ENCODE peak calls at places on chromosomes 3 and 15, in seven cellular contexts. L, J, G, I, B, H and A are unnamed samples.

GRCh38 chr3:99865321-99865720 is 47.7 kb downstream of the CMSS1 start:
- DNase-seq in L (no peak), J (no peak), G (no peak), I (no peak), B (peak; percentile 94), H (no peak), A (no peak)

GRCh38 chr15:53665930-53666329 is 93.5 kb downstream of the WDR72 start:
- DNase-seq in L (no peak), J (no peak), G (no peak), I (no peak), B (no peak), H (no peak), A (no peak)

GRCh38 chr15:34318277-34319079 is 19.1 kb downstream of the SLC12A6 start:
- DNase-seq in L (peak; percentile 32), J (no peak), G (no peak), I (peak; percentile 64), B (peak; percentile 67), H (no peak), A (no peak)

GRCh38 chr3:71776543-71776942 is 8.4 kb downstream of the PROK2 start:
- DNase-seq in L (no peak), J (no peak), G (no peak), I (no peak), B (no peak), H (no peak), A (no peak)

GRCh38 chr15:69468241-69469121 is 15.9 kb downstream of the RPLP1 start:
- DNase-seq in L (no peak), J (peak; percentile 82), G (peak; percentile 68), I (no peak), B (peak; percentile 43), H (no peak), A (no peak)

GRCh38 chr15:42401544-42402478 is 42.5 kb downstream of the CAPN3 start:
- DNase-seq in L (no peak), J (no peak), G (no peak), I (no peak), B (no peak), H (no peak), A (no peak)

GRCh38 chr15:101198820-101199219 is 53.0 kb downstream of the CHSY1 start:
- DNase-seq in L (no peak), J (no peak), G (no peak), I (no peak), B (peak; percentile 19), H (no peak), A (peak; percentile 35)

GRCh38 chr3:63976166-63976861 is 47.0 kb downstream of the PSMD6 start:
- DNase-seq in L (peak; percentile 90), J (no peak), G (no peak), I (peak; percentile 72), B (peak; percentile 99), H (no peak), A (peak; percentile 67)

GRCh38 chr3:191774485-191774884 is 313.5 kb downstream of the PYDC2 start:
- DNase-seq in L (peak; percentile 3), J (no peak), G (no peak), I (no peak), B (peak; percentile 41), H (no peak), A (peak; percentile 2)